ENCODE peak calls at places on chromosome 19, in five cellular contexts. T is PC-3, Z is GM23248, K is MM.1S, J is GM23338. Q is an unnamed sample.

GRCh38 chr19:50252111-50252886 is 48.9 kb downstream of the MYH14 start:
- DNase-seq in T (peak; percentile 72), Z (peak; percentile 30), K (no peak), J (peak; percentile 69), Q (peak; percentile 27)

GRCh38 chr19:15841875-15842569 is 26.6 kb upstream of the OR10H1 start:
- DNase-seq in J (no peak), T (no peak), Z (no peak), K (no peak), Q (no peak)

GRCh38 chr19:55089279-55089944 is 13.7 kb downstream of the EPS8L1 start:
- DNase-seq in J (no peak), T (no peak), Z (no peak), K (no peak), Q (no peak)

GRCh38 chr19:29690842-29691241 is 24.2 kb downstream of the C19orf12 start:
- DNase-seq in T (peak; percentile 69), J (peak; percentile 83), Z (peak; percentile 65), K (peak; percentile 53), Q (peak; percentile 37)

GRCh38 chr19:53977429-53977990 is 13.9 kb upstream of the CACNG6 start:
- DNase-seq in T (peak; percentile 91), Z (peak; percentile 93), J (peak; percentile 99), K (peak; percentile 42), Q (peak; percentile 95)

GRCh38 chr19:5314012-5314906 is 26.4 kb downstream of the PTPRS start:
- DNase-seq in K (no peak), T (no peak), Z (peak; percentile 42), J (no peak), Q (no peak)

GRCh38 chr19:39167461-39168257 is 29.1 kb upstream of the NCCRP1 start:
- DNase-seq in Z (no peak), T (peak; percentile 60), J (peak; percentile 38), K (no peak), Q (no peak)

GRCh38 chr19:39199025-39199424 is 2.3 kb downstream of the NCCRP1 start:
- DNase-seq in T (no peak), Z (peak; percentile 79), J (no peak), K (no peak), Q (peak; percentile 52)

GRCh38 chr19:54473983-54474382 is 887 bp upstream of the CDC42EP5 start:
- DNase-seq in T (no peak), K (no peak), J (no peak), Z (no peak), Q (no peak)

GRCh38 chr19:49065905-49066512 is 1.4 kb upstream of the NTF4 start:
- DNase-seq in Z (no peak), K (no peak), J (peak; percentile 53), T (no peak), Q (no peak)

GRCh38 chr19:794989-795658 is 2.1 kb upstream of the PTBP1 start:
- DNase-seq in K (no peak), Z (peak; percentile 40), J (peak; percentile 38), T (no peak), Q (no peak)

GRCh38 chr19:6718741-6719539 is 1.5 kb downstream of the C3 start:
- DNase-seq in T (peak; percentile 48), Z (peak; percentile 58), K (no peak), J (peak; percentile 92), Q (peak; percentile 55)

GRCh38 chr19:45973564-45974338 is at the start of gene NOVA2:
- DNase-seq in K (no peak), Z (peak; percentile 62), T (peak; percentile 48), J (peak; percentile 96), Q (peak; percentile 96)

GRCh38 chr19:7679017-7679720 is 1.5 kb upstream of the TRAPPC5 start:
- DNase-seq in T (peak; percentile 55), J (no peak), Z (no peak), K (peak; percentile 23), Q (no peak)

GRCh38 chr19:46394398-46394797 is 19.0 kb downstream of the CCDC8 start:
- DNase-seq in T (no peak), K (no peak), J (no peak), Z (peak; percentile 29), Q (no peak)

GRCh38 chr19:34667349-34668076 is 9.4 kb downstream of the SCGB2B2 start:
- DNase-seq in J (peak; percentile 28), T (peak; percentile 4), K (peak; percentile 40), Z (peak; percentile 33), Q (no peak)
- TF ChIP-seq EZH2phosphoT487 in J (no peak), T (no peak), K (no peak), Z (no peak), Q (no peak)

GRCh38 chr19:28472111-28472510 is 740.8 kb downstream of the UQCRFS1 start:
- DNase-seq in T (no peak), Z (peak; percentile 57), J (no peak), K (no peak), Q (no peak)

GRCh38 chr19:28469544-28469943 is 743.4 kb downstream of the UQCRFS1 start:
- DNase-seq in J (no peak), Z (no peak), K (no peak), T (no peak), Q (no peak)

GRCh38 chr19:28468701-28469459 is 744.1 kb downstream of the UQCRFS1 start:
- DNase-seq in K (peak; percentile 95), T (peak; percentile 1), J (peak; percentile 17), Z (peak; percentile 89), Q (peak; percentile 48)

GRCh38 chr19:28475525-28475924 is 737.4 kb downstream of the UQCRFS1 start:
- DNase-seq in K (no peak), J (no peak), Z (no peak), T (no peak), Q (no peak)

GRCh38 chr19:28472843-28473242 is 740.1 kb downstream of the UQCRFS1 start:
- DNase-seq in Z (peak; percentile 30), J (no peak), K (no peak), T (no peak), Q (no peak)
- H3K4me2 ChIP-seq in Z (no peak overlapping the region), J (no peak overlapping the region), K (no peak overlapping the region), T (no peak overlapping the region), Q (no peak overlapping the region)

DNA sequence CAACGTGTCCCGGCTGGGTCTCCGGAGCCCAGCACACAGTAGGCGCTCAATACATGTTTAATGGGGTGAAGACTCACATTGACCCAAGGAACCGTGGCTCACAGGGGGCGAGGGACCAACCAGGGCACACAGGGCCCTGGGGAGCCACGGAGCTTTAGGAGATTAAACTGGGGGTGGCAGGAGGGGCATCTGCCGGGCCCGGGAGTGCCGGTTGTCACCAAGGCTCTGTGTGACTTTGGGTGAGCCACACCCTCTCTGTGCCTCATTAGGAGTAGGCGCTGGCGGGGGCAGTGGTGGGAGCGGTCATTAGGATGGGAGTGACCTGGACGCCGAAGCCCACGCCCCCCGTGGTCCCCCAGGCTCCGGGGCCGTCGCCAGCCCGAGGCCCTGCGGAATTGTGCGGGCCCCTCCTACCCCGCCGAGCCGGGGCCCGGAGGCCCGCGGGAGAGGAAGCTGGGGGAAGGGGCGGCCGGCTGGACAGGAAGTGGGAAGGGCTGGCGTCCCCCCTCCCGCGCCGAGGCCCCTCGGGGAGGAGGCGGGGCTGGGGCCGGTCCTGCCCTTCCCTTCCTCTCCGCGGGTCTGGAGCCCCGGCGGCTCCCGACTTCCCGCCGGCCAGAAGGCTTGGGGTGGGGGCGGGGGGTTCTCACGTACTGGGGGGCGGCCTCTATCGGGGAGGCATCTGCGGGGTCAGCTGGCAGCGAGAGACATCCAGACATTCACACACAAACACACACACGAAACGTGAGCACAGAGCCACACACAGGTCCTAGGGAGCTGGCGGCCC is 1.8 kb upstream of the SSBP4 start:
- DNase-seq in K (no peak), Z (peak; percentile 82), J (peak; percentile 89), T (peak; percentile 72), Q (peak; percentile 88)
- TF ChIP-seq EZH2 in K (no peak), Z (no peak), J (no peak), T (no peak), Q (no peak)

GRCh38 chr19:42344336-42344893 is 19.0 kb downstream of the MEGF8 start:
- DNase-seq in T (no peak), Z (no peak), K (no peak), J (no peak), Q (no peak)

GRCh38 chr19:42348211-42348610 is 22.8 kb downstream of the MEGF8 start:
- DNase-seq in K (no peak), J (no peak), Z (no peak), T (no peak), Q (no peak)

GRCh38 chr19:42345191-42345812 is 19.9 kb downstream of the MEGF8 start:
- DNase-seq in T (no peak), Z (peak; percentile 57), J (no peak), K (no peak), Q (no peak)

DNA sequence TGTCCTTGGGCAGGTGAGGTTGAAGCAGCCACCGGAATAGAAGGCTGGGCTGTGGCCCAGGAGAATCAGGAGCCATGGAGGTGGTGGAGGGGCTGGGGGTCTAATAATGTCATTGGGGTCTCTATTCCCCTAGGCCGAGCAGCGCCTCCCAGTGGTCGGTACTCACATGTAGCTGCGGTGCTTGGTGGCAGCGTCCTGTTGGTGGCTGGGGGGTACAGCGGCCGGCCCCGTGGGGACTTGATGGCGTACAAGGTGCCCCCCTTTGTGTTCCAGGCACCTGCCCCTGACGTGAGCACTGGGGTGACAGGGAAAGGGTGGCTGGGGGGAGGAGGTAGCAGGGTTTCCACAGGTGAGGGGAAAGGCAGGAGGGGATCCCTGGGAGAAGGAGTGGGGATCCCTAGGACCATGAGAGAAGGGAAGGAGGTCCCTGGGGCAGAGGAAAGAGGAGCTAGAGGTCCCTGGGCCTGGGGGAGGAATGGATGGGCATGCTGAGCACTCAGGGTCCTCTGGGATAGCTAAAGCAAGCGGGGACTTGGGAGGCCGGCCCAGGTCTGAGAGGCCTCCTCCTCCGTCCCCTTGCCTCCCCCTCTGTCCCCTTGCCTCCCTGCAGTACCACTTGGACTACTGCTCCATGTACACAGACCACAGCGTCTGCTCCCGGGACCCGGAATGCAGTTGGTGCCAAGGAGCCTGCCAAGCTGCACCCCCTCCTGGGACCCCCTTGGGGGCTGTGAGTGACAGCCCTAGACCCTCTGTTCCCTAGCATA is 18.1 kb downstream of the MEGF8 start:
- DNase-seq in J (peak; percentile 84), K (no peak), Z (no peak), T (no peak), Q (peak; percentile 52)
- TF ChIP-seq EZH2phosphoT487 in J (no peak), K (no peak), Z (no peak), T (no peak), Q (no peak)

GRCh38 chr19:13002389-13002898 is 7.2 kb downstream of the NFIX start:
- DNase-seq in J (no peak), K (no peak), T (no peak), Z (peak; percentile 66), Q (no peak)
- H3K4me2 ChIP-seq in J (no peak overlapping the region), K (no peak overlapping the region), T (no peak overlapping the region), Z (peak overlapping the region; percentile 86), Q (no peak overlapping the region)

Q was measured in neural progenitor cell.